ENCODE peak calls at places on chromosomes 5 and 9, in ten cellular contexts. One of them, this sample, is unnamed.

GRCh38 chr9:70303268-70303667 is 44.5 kb downstream of the SMC5 start:
- DNase-seq in tibial nerve: no peak
- DNase-seq in NCI-H146: no peak
- DNase-seq in AG09319: no peak
- DNase-seq in stimulated activated CD4-positive, alpha-beta T cell treated with anti-CD3 and anti-CD28 coated beads, Interleukin-12 subunit alpha, Interleukin-12 subunit beta, amount 100 ng/mL, for 4 hours: no peak
- DNase-seq in NCI-H460: no peak
- DNase-seq in MCF 10A: peak; percentile 1
- DNase-seq in CD8-positive, alpha-beta memory T cell: no peak
- DNase-seq in left cardiac atrium: no peak
- DNase-seq in astrocyte of the cerebellum: no peak
- DNase-seq in this sample: no peak

GRCh38 chr5:79771387-79771786 is 81.8 kb downstream of the CMYA5 start:
- DNase-seq in tibial nerve: no peak
- DNase-seq in NCI-H146: no peak
- DNase-seq in AG09319: peak; percentile 29
- DNase-seq in stimulated activated CD4-positive, alpha-beta T cell treated with anti-CD3 and anti-CD28 coated beads, Interleukin-12 subunit alpha, Interleukin-12 subunit beta, amount 100 ng/mL, for 4 hours: no peak
- DNase-seq in NCI-H460: no peak
- DNase-seq in MCF 10A: no peak
- DNase-seq in CD8-positive, alpha-beta memory T cell: no peak
- DNase-seq in left cardiac atrium: no peak
- DNase-seq in astrocyte of the cerebellum: peak; percentile 90
- DNase-seq in this sample: no peak

GRCh38 chr9:94869415-94869838 is 142.9 kb downstream of the AOPEP start:
- DNase-seq in tibial nerve: no peak
- DNase-seq in NCI-H146: no peak
- DNase-seq in AG09319: no peak
- DNase-seq in stimulated activated CD4-positive, alpha-beta T cell treated with anti-CD3 and anti-CD28 coated beads, Interleukin-12 subunit alpha, Interleukin-12 subunit beta, amount 100 ng/mL, for 4 hours: no peak
- DNase-seq in NCI-H460: no peak
- DNase-seq in MCF 10A: no peak
- DNase-seq in CD8-positive, alpha-beta memory T cell: no peak
- DNase-seq in left cardiac atrium: no peak
- DNase-seq in astrocyte of the cerebellum: no peak
- DNase-seq in this sample: no peak

GRCh38 chr5:154059039-154059430 is 20.3 kb downstream of the MFAP3 start:
- DNase-seq in tibial nerve: no peak
- DNase-seq in NCI-H146: no peak
- DNase-seq in AG09319: no peak
- DNase-seq in stimulated activated CD4-positive, alpha-beta T cell treated with anti-CD3 and anti-CD28 coated beads, Interleukin-12 subunit alpha, Interleukin-12 subunit beta, amount 100 ng/mL, for 4 hours: no peak
- DNase-seq in NCI-H460: no peak
- DNase-seq in MCF 10A: no peak
- DNase-seq in CD8-positive, alpha-beta memory T cell: no peak
- DNase-seq in left cardiac atrium: no peak
- DNase-seq in astrocyte of the cerebellum: no peak
- DNase-seq in this sample: no peak

GRCh38 chr9:128164332-128164885 is 4.3 kb downstream of the BBLN start:
- DNase-seq in tibial nerve: no peak
- DNase-seq in NCI-H146: no peak
- DNase-seq in AG09319: no peak
- DNase-seq in stimulated activated CD4-positive, alpha-beta T cell treated with anti-CD3 and anti-CD28 coated beads, Interleukin-12 subunit alpha, Interleukin-12 subunit beta, amount 100 ng/mL, for 4 hours: no peak
- DNase-seq in NCI-H460: no peak
- DNase-seq in MCF 10A: peak; percentile 14
- DNase-seq in CD8-positive, alpha-beta memory T cell: no peak
- DNase-seq in left cardiac atrium: no peak
- DNase-seq in astrocyte of the cerebellum: no peak
- DNase-seq in this sample: no peak

GRCh38 chr5:1068895-1069719 is 42.8 kb downstream of the SLC12A7 start:
- DNase-seq in tibial nerve: no peak
- DNase-seq in NCI-H146: no peak
- DNase-seq in AG09319: no peak
- DNase-seq in stimulated activated CD4-positive, alpha-beta T cell treated with anti-CD3 and anti-CD28 coated beads, Interleukin-12 subunit alpha, Interleukin-12 subunit beta, amount 100 ng/mL, for 4 hours: no peak
- DNase-seq in NCI-H460: no peak
- DNase-seq in MCF 10A: no peak
- DNase-seq in CD8-positive, alpha-beta memory T cell: no peak
- DNase-seq in left cardiac atrium: no peak
- DNase-seq in astrocyte of the cerebellum: no peak
- DNase-seq in this sample: no peak

GRCh38 chr5:42612997-42613396 is 143.6 kb upstream of the CCDC152 start:
- DNase-seq in tibial nerve: no peak
- DNase-seq in NCI-H146: no peak
- DNase-seq in AG09319: no peak
- DNase-seq in stimulated activated CD4-positive, alpha-beta T cell treated with anti-CD3 and anti-CD28 coated beads, Interleukin-12 subunit alpha, Interleukin-12 subunit beta, amount 100 ng/mL, for 4 hours: no peak
- DNase-seq in NCI-H460: no peak
- DNase-seq in MCF 10A: peak; percentile 71
- DNase-seq in CD8-positive, alpha-beta memory T cell: no peak
- DNase-seq in left cardiac atrium: no peak
- DNase-seq in astrocyte of the cerebellum: peak; percentile 60
- DNase-seq in this sample: no peak

GRCh38 chr5:149796836-149797235 is 66.7 kb downstream of the PPARGC1B start:
- DNase-seq in tibial nerve: no peak
- DNase-seq in NCI-H146: no peak
- DNase-seq in AG09319: no peak
- DNase-seq in stimulated activated CD4-positive, alpha-beta T cell treated with anti-CD3 and anti-CD28 coated beads, Interleukin-12 subunit alpha, Interleukin-12 subunit beta, amount 100 ng/mL, for 4 hours: no peak
- DNase-seq in NCI-H460: no peak
- DNase-seq in MCF 10A: no peak
- DNase-seq in CD8-positive, alpha-beta memory T cell: no peak
- DNase-seq in left cardiac atrium: no peak
- DNase-seq in astrocyte of the cerebellum: no peak
- DNase-seq in this sample: no peak

GRCh38 chr9:18442629-18443491 is 31.1 kb upstream of the ADAMTSL1 start:
- DNase-seq in tibial nerve: peak; percentile 65
- DNase-seq in NCI-H146: peak; percentile 77
- DNase-seq in AG09319: no peak
- DNase-seq in stimulated activated CD4-positive, alpha-beta T cell treated with anti-CD3 and anti-CD28 coated beads, Interleukin-12 subunit alpha, Interleukin-12 subunit beta, amount 100 ng/mL, for 4 hours: peak; percentile 35
- DNase-seq in NCI-H460: peak; percentile 58
- DNase-seq in MCF 10A: peak; percentile 80
- DNase-seq in CD8-positive, alpha-beta memory T cell: peak; percentile 7
- DNase-seq in left cardiac atrium: peak; percentile 82
- DNase-seq in astrocyte of the cerebellum: peak; percentile 84
- DNase-seq in this sample: peak; percentile 75

GRCh38 chr5:96023518-96023917 is 61.9 kb upstream of the ELL2 start:
- DNase-seq in tibial nerve: no peak
- DNase-seq in NCI-H146: no peak
- DNase-seq in AG09319: no peak
- DNase-seq in stimulated activated CD4-positive, alpha-beta T cell treated with anti-CD3 and anti-CD28 coated beads, Interleukin-12 subunit alpha, Interleukin-12 subunit beta, amount 100 ng/mL, for 4 hours: no peak
- DNase-seq in NCI-H460: peak; percentile 28
- DNase-seq in MCF 10A: no peak
- DNase-seq in CD8-positive, alpha-beta memory T cell: no peak
- DNase-seq in left cardiac atrium: no peak
- DNase-seq in astrocyte of the cerebellum: no peak
- DNase-seq in this sample: no peak

GRCh38 chr5:129135633-129136032 is 41.1 kb downstream of the ISOC1 start:
- DNase-seq in tibial nerve: no peak
- DNase-seq in NCI-H146: peak; percentile 0
- DNase-seq in AG09319: no peak
- DNase-seq in stimulated activated CD4-positive, alpha-beta T cell treated with anti-CD3 and anti-CD28 coated beads, Interleukin-12 subunit alpha, Interleukin-12 subunit beta, amount 100 ng/mL, for 4 hours: no peak
- DNase-seq in NCI-H460: peak; percentile 6
- DNase-seq in MCF 10A: peak; percentile 30
- DNase-seq in CD8-positive, alpha-beta memory T cell: no peak
- DNase-seq in left cardiac atrium: no peak
- DNase-seq in astrocyte of the cerebellum: no peak
- DNase-seq in this sample: no peak

GRCh38 chr5:171893290-171893890 is 107.8 kb downstream of the SMIM23 start:
- DNase-seq in tibial nerve: no peak
- DNase-seq in NCI-H146: no peak
- DNase-seq in AG09319: no peak
- DNase-seq in stimulated activated CD4-positive, alpha-beta T cell treated with anti-CD3 and anti-CD28 coated beads, Interleukin-12 subunit alpha, Interleukin-12 subunit beta, amount 100 ng/mL, for 4 hours: no peak
- DNase-seq in NCI-H460: no peak
- DNase-seq in MCF 10A: peak; percentile 8
- DNase-seq in CD8-positive, alpha-beta memory T cell: no peak
- DNase-seq in left cardiac atrium: no peak
- DNase-seq in astrocyte of the cerebellum: peak; percentile 48
- DNase-seq in this sample: no peak

GRCh38 chr5:142561029-142561428 is 124.9 kb downstream of the FGF1 start:
- DNase-seq in tibial nerve: no peak
- DNase-seq in NCI-H146: no peak
- DNase-seq in AG09319: no peak
- DNase-seq in stimulated activated CD4-positive, alpha-beta T cell treated with anti-CD3 and anti-CD28 coated beads, Interleukin-12 subunit alpha, Interleukin-12 subunit beta, amount 100 ng/mL, for 4 hours: no peak
- DNase-seq in NCI-H460: no peak
- DNase-seq in MCF 10A: no peak
- DNase-seq in CD8-positive, alpha-beta memory T cell: no peak
- DNase-seq in left cardiac atrium: no peak
- DNase-seq in astrocyte of the cerebellum: no peak
- DNase-seq in this sample: no peak

GRCh38 chr5:91419571-91420537 is 36.7 kb upstream of the ARRDC3 start:
- DNase-seq in tibial nerve: peak; percentile 66
- DNase-seq in NCI-H146: peak; percentile 47
- DNase-seq in AG09319: peak; percentile 24
- DNase-seq in stimulated activated CD4-positive, alpha-beta T cell treated with anti-CD3 and anti-CD28 coated beads, Interleukin-12 subunit alpha, Interleukin-12 subunit beta, amount 100 ng/mL, for 4 hours: peak; percentile 62
- DNase-seq in NCI-H460: peak; percentile 59
- DNase-seq in MCF 10A: peak; percentile 73
- DNase-seq in CD8-positive, alpha-beta memory T cell: peak; percentile 57
- DNase-seq in left cardiac atrium: peak; percentile 59
- DNase-seq in astrocyte of the cerebellum: peak; percentile 52
- DNase-seq in this sample: peak; percentile 42

GRCh38 chr9:2109066-2109650 is 94.0 kb downstream of the SMARCA2 start:
- DNase-seq in tibial nerve: no peak
- DNase-seq in NCI-H146: no peak
- DNase-seq in AG09319: no peak
- DNase-seq in stimulated activated CD4-positive, alpha-beta T cell treated with anti-CD3 and anti-CD28 coated beads, Interleukin-12 subunit alpha, Interleukin-12 subunit beta, amount 100 ng/mL, for 4 hours: no peak
- DNase-seq in NCI-H460: no peak
- DNase-seq in MCF 10A: no peak
- DNase-seq in CD8-positive, alpha-beta memory T cell: no peak
- DNase-seq in left cardiac atrium: no peak
- DNase-seq in astrocyte of the cerebellum: peak; percentile 88
- DNase-seq in this sample: no peak

GRCh38 chr5:97534166-97534565 is 351.1 kb upstream of the RIOK2 start:
- DNase-seq in tibial nerve: peak; percentile 31
- DNase-seq in NCI-H146: peak; percentile 11
- DNase-seq in AG09319: peak; percentile 86
- DNase-seq in stimulated activated CD4-positive, alpha-beta T cell treated with anti-CD3 and anti-CD28 coated beads, Interleukin-12 subunit alpha, Interleukin-12 subunit beta, amount 100 ng/mL, for 4 hours: no peak
- DNase-seq in NCI-H460: peak; percentile 38
- DNase-seq in MCF 10A: peak; percentile 87
- DNase-seq in CD8-positive, alpha-beta memory T cell: no peak
- DNase-seq in left cardiac atrium: peak; percentile 22
- DNase-seq in astrocyte of the cerebellum: peak; percentile 73
- DNase-seq in this sample: peak; percentile 11

GRCh38 chr9:108551030-108551964 is 304.5 kb downstream of the ACTL7B start:
- DNase-seq in tibial nerve: no peak
- DNase-seq in NCI-H146: no peak
- DNase-seq in AG09319: peak; percentile 82
- DNase-seq in stimulated activated CD4-positive, alpha-beta T cell treated with anti-CD3 and anti-CD28 coated beads, Interleukin-12 subunit alpha, Interleukin-12 subunit beta, amount 100 ng/mL, for 4 hours: no peak
- DNase-seq in NCI-H460: peak; percentile 23
- DNase-seq in MCF 10A: peak; percentile 97
- DNase-seq in CD8-positive, alpha-beta memory T cell: no peak
- DNase-seq in left cardiac atrium: no peak
- DNase-seq in astrocyte of the cerebellum: peak; percentile 82
- DNase-seq in this sample: no peak

GRCh38 chr5:143679777-143680176 is 132.2 kb upstream of the HMHB1 start:
- DNase-seq in tibial nerve: no peak
- DNase-seq in NCI-H146: no peak
- DNase-seq in AG09319: no peak
- DNase-seq in stimulated activated CD4-positive, alpha-beta T cell treated with anti-CD3 and anti-CD28 coated beads, Interleukin-12 subunit alpha, Interleukin-12 subunit beta, amount 100 ng/mL, for 4 hours: no peak
- DNase-seq in NCI-H460: peak; percentile 18
- DNase-seq in MCF 10A: peak; percentile 55
- DNase-seq in CD8-positive, alpha-beta memory T cell: no peak
- DNase-seq in left cardiac atrium: no peak
- DNase-seq in astrocyte of the cerebellum: no peak
- DNase-seq in this sample: no peak

GRCh38 chr9:132823370-132824144 is 54.5 kb downstream of the AK8 start:
- DNase-seq in tibial nerve: no peak
- DNase-seq in NCI-H146: peak; percentile 7
- DNase-seq in AG09319: no peak
- DNase-seq in stimulated activated CD4-positive, alpha-beta T cell treated with anti-CD3 and anti-CD28 coated beads, Interleukin-12 subunit alpha, Interleukin-12 subunit beta, amount 100 ng/mL, for 4 hours: no peak
- DNase-seq in NCI-H460: no peak
- DNase-seq in MCF 10A: no peak
- DNase-seq in CD8-positive, alpha-beta memory T cell: no peak
- DNase-seq in left cardiac atrium: no peak
- DNase-seq in astrocyte of the cerebellum: no peak
- DNase-seq in this sample: no peak